ENCODE peak calls at places on chromosome 1, in six cellular contexts. One of them, this sample, is unnamed.

GRCh38 chr1:246753670-246754535 is 29.7 kb downstream of the SCCPDH start:
- DNase-seq in sigmoid colon: peak; percentile 77
- DNase-seq in left ventricle myocardium inferior: peak; percentile 44
- DNase-seq in CD8-positive, alpha-beta memory T cell: peak; percentile 68
- DNase-seq in CD4-positive, alpha-beta T cell: peak; percentile 26
- DNase-seq in AG04450: peak; percentile 41
- DNase-seq in this sample: peak; percentile 67

GRCh38 chr1:226489718-226490440 is 58.7 kb upstream of the STUM start:
- DNase-seq in left ventricle myocardium inferior: no peak
- DNase-seq in sigmoid colon: no peak
- DNase-seq in CD4-positive, alpha-beta T cell: no peak
- DNase-seq in AG04450: no peak
- DNase-seq in CD8-positive, alpha-beta memory T cell: no peak
- DNase-seq in this sample: no peak

GRCh38 chr1:90723561-90724108 is 6.5 kb upstream of the BARHL2 start:
- DNase-seq in AG04450: no peak
- DNase-seq in left ventricle myocardium inferior: no peak
- DNase-seq in CD8-positive, alpha-beta memory T cell: no peak
- DNase-seq in sigmoid colon: no peak
- DNase-seq in CD4-positive, alpha-beta T cell: no peak
- DNase-seq in this sample: no peak

GRCh38 chr1:207841318-207841717 is 69.6 kb downstream of the CD34 start:
- DNase-seq in AG04450: no peak
- DNase-seq in left ventricle myocardium inferior: no peak
- DNase-seq in CD4-positive, alpha-beta T cell: no peak
- DNase-seq in sigmoid colon: no peak
- DNase-seq in CD8-positive, alpha-beta memory T cell: no peak
- DNase-seq in this sample: no peak

GRCh38 chr1:117754061-117754969 is 148.5 kb downstream of the TENT5C start:
- DNase-seq in sigmoid colon: no peak
- DNase-seq in AG04450: peak; percentile 7
- DNase-seq in CD8-positive, alpha-beta memory T cell: peak; percentile 61
- DNase-seq in CD4-positive, alpha-beta T cell: peak; percentile 19
- DNase-seq in left ventricle myocardium inferior: no peak
- DNase-seq in this sample: peak; percentile 56

GRCh38 chr1:198846506-198847010 is 207.7 kb downstream of the PTPRC start:
- DNase-seq in sigmoid colon: no peak
- DNase-seq in CD8-positive, alpha-beta memory T cell: no peak
- DNase-seq in CD4-positive, alpha-beta T cell: no peak
- DNase-seq in left ventricle myocardium inferior: no peak
- DNase-seq in AG04450: no peak
- DNase-seq in this sample: no peak

GRCh38 chr1:154304664-154305337 is 16.1 kb upstream of the AQP10 start:
- DNase-seq in CD4-positive, alpha-beta T cell: no peak
- DNase-seq in sigmoid colon: no peak
- DNase-seq in AG04450: no peak
- DNase-seq in CD8-positive, alpha-beta memory T cell: no peak
- DNase-seq in left ventricle myocardium inferior: no peak
- DNase-seq in this sample: peak; percentile 43

GRCh38 chr1:206716519-206717236 is 32.0 kb downstream of the MAPKAPK2 start:
- DNase-seq in AG04450: no peak
- DNase-seq in sigmoid colon: peak; percentile 53
- DNase-seq in CD8-positive, alpha-beta memory T cell: no peak
- DNase-seq in left ventricle myocardium inferior: no peak
- DNase-seq in CD4-positive, alpha-beta T cell: no peak
- DNase-seq in this sample: no peak

GRCh38 chr1:46064708-46065107 is 67.7 kb downstream of the PIK3R3 start:
- DNase-seq in CD8-positive, alpha-beta memory T cell: no peak
- DNase-seq in AG04450: no peak
- DNase-seq in sigmoid colon: no peak
- DNase-seq in left ventricle myocardium inferior: no peak
- DNase-seq in CD4-positive, alpha-beta T cell: no peak
- DNase-seq in this sample: no peak

GRCh38 chr1:151760597-151761385 is 2.5 kb downstream of the MRPL9 start:
- DNase-seq in sigmoid colon: no peak
- DNase-seq in AG04450: no peak
- DNase-seq in left ventricle myocardium inferior: no peak
- DNase-seq in CD4-positive, alpha-beta T cell: no peak
- DNase-seq in CD8-positive, alpha-beta memory T cell: no peak
- DNase-seq in this sample: no peak

GRCh38 chr1:200379431-200379755 is 30.4 kb downstream of the ZNF281 start:
- DNase-seq in CD4-positive, alpha-beta T cell: no peak
- DNase-seq in sigmoid colon: no peak
- DNase-seq in CD8-positive, alpha-beta memory T cell: no peak
- DNase-seq in AG04450: peak; percentile 73
- DNase-seq in left ventricle myocardium inferior: no peak
- DNase-seq in this sample: peak; percentile 64

GRCh38 chr1:43505077-43505780 is 25.5 kb upstream of the PTPRF start:
- DNase-seq in sigmoid colon: no peak
- DNase-seq in CD8-positive, alpha-beta memory T cell: no peak
- DNase-seq in left ventricle myocardium inferior: no peak
- DNase-seq in CD4-positive, alpha-beta T cell: no peak
- DNase-seq in AG04450: no peak
- DNase-seq in this sample: no peak

DNA sequence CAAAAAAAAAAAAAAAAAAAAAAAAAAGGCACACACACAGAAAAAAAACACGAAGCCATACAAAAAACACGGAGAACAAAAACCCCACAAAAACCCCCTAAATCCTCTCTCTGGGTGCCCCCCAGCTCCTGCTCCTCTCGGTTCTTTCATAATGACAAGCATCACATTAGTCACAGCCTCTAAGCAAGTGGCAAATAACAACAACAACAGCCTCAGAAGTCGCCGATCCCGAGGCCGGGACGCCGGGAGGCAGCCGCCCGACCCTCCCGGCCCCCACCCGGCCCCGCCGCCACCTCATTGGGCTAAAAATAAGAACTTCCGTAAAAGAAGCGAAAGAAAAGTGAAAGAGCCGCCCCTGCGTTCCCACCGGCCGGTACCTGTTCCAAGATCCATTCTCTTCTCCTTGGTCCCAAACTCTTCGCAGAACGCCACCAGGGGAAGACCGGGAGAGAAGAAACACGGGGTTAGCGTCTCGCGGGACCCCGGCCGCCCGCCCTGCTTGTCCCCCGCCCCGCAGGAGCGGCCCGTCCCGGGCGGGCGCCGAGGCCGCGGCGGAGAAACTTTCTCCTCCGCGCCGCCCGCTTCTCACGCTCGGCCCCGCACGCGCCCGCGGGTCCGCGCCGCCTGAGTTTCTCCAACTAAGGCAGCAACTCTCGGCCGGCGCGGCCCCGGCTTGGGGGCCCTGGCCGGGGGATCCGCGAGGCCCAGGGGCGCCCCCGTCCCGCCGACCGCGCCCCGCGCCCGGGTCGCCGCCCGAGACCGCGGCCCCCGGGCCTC is 102.8 kb downstream of the CASZ1 start:
- DNase-seq in left ventricle myocardium inferior: no peak
- DNase-seq in AG04450: no peak
- DNase-seq in CD4-positive, alpha-beta T cell: peak; percentile 21
- DNase-seq in sigmoid colon: no peak
- DNase-seq in CD8-positive, alpha-beta memory T cell: peak; percentile 59
- DNase-seq in this sample: no peak
- H3K27ac ChIP-seq in left ventricle myocardium inferior: peak overlapping the region; percentile 84
- H3K27ac ChIP-seq in AG04450: no peak overlapping the region
- H3K27ac ChIP-seq in CD4-positive, alpha-beta T cell: peak overlapping the region; percentile 75
- H3K27ac ChIP-seq in sigmoid colon: peak overlapping the region; percentile 89
- H3K27ac ChIP-seq in CD8-positive, alpha-beta memory T cell: peak overlapping the region; percentile 75
- H3K27ac ChIP-seq in this sample: no peak overlapping the region

GRCh38 chr1:118992868-118993711 is 4.9 kb upstream of the TBX15 start:
- DNase-seq in AG04450: no peak
- DNase-seq in CD8-positive, alpha-beta memory T cell: no peak
- DNase-seq in CD4-positive, alpha-beta T cell: no peak
- DNase-seq in sigmoid colon: no peak
- DNase-seq in left ventricle myocardium inferior: no peak
- DNase-seq in this sample: no peak
- H3K27me3 ChIP-seq in AG04450: peaks cover 98% of the 10 kb centered on the region
- H3K27me3 ChIP-seq in CD8-positive, alpha-beta memory T cell: peaks cover 51% of the 10 kb centered on the region
- H3K27me3 ChIP-seq in CD4-positive, alpha-beta T cell: peaks cover 98% of the 10 kb centered on the region
- H3K27me3 ChIP-seq in sigmoid colon: peaks cover 97% of the 10 kb centered on the region
- H3K27me3 ChIP-seq in left ventricle myocardium inferior: peaks cover 100% of the 10 kb centered on the region
- H3K27me3 ChIP-seq in this sample: no peaks in the 10 kb centered on the region

GRCh38 chr1:10212476-10212875 is 2.1 kb downstream of the KIF1B start:
- DNase-seq in CD4-positive, alpha-beta T cell: no peak
- DNase-seq in CD8-positive, alpha-beta memory T cell: no peak
- DNase-seq in AG04450: no peak
- DNase-seq in sigmoid colon: no peak
- DNase-seq in left ventricle myocardium inferior: no peak
- DNase-seq in this sample: no peak
- H3K27ac ChIP-seq in CD4-positive, alpha-beta T cell: no peak overlapping the region
- H3K27ac ChIP-seq in CD8-positive, alpha-beta memory T cell: no peak overlapping the region
- H3K27ac ChIP-seq in AG04450: no peak overlapping the region
- H3K27ac ChIP-seq in sigmoid colon: peak overlapping the region; percentile 100
- H3K27ac ChIP-seq in left ventricle myocardium inferior: peak overlapping the region; percentile 100
- H3K27ac ChIP-seq in this sample: no peak overlapping the region

GRCh38 chr1:24934300-24935195 is 4.5 kb upstream of the RUNX3 start:
- DNase-seq in CD8-positive, alpha-beta memory T cell: no peak
- DNase-seq in AG04450: no peak
- DNase-seq in CD4-positive, alpha-beta T cell: no peak
- DNase-seq in left ventricle myocardium inferior: no peak
- DNase-seq in sigmoid colon: peak; percentile 53
- DNase-seq in this sample: no peak

GRCh38 chr1:24935615-24936484 is 5.8 kb upstream of the RUNX3 start:
- DNase-seq in AG04450: no peak
- DNase-seq in left ventricle myocardium inferior: no peak
- DNase-seq in CD4-positive, alpha-beta T cell: no peak
- DNase-seq in sigmoid colon: no peak
- DNase-seq in CD8-positive, alpha-beta memory T cell: no peak
- DNase-seq in this sample: no peak

GRCh38 chr1:24938276-24938675 is 8.2 kb upstream of the RUNX3 start:
- DNase-seq in sigmoid colon: no peak
- DNase-seq in AG04450: no peak
- DNase-seq in CD4-positive, alpha-beta T cell: no peak
- DNase-seq in left ventricle myocardium inferior: no peak
- DNase-seq in CD8-positive, alpha-beta memory T cell: no peak
- DNase-seq in this sample: no peak

GRCh38 chr1:24935196-24935526 is 5.1 kb upstream of the RUNX3 start:
- DNase-seq in AG04450: no peak
- DNase-seq in left ventricle myocardium inferior: no peak
- DNase-seq in sigmoid colon: peak; percentile 46
- DNase-seq in CD4-positive, alpha-beta T cell: no peak
- DNase-seq in CD8-positive, alpha-beta memory T cell: no peak
- DNase-seq in this sample: no peak

GRCh38 chr1:24936688-24937087 is 6.6 kb upstream of the RUNX3 start:
- DNase-seq in CD4-positive, alpha-beta T cell: no peak
- DNase-seq in CD8-positive, alpha-beta memory T cell: no peak
- DNase-seq in AG04450: no peak
- DNase-seq in left ventricle myocardium inferior: no peak
- DNase-seq in sigmoid colon: no peak
- DNase-seq in this sample: no peak
- H3K27me3 ChIP-seq in CD4-positive, alpha-beta T cell: no peaks in the 10 kb centered on the region
- H3K27me3 ChIP-seq in CD8-positive, alpha-beta memory T cell: no peaks in the 10 kb centered on the region
- H3K27me3 ChIP-seq in AG04450: peaks cover 55% of the 10 kb centered on the region
- H3K27me3 ChIP-seq in left ventricle myocardium inferior: peaks cover 66% of the 10 kb centered on the region
- H3K27me3 ChIP-seq in sigmoid colon: peaks cover 32% of the 10 kb centered on the region
- H3K27me3 ChIP-seq in this sample: no peaks in the 10 kb centered on the region